ENCODE peak calls at places on chromosomes 11 and 22, in nine cellular contexts. B, P, S, R, V, A, Q, Y and F are unnamed samples.
A peak's percentile ranks its signal among the peaks of the same experiment; 100 is the strongest.

GRCh38 chr11:62132188-62132587 is 8.4 kb downstream of the INCENP start:
- DNase-seq in R (no peak), A (peak; percentile 89), S (peak; percentile 55), B (no peak), V (no peak), Q (no peak), Y (no peak), P (no peak), F (peak; percentile 30)

GRCh38 chr11:1567721-1568100 is 4.4 kb downstream of the DUSP8 start:
- DNase-seq in R (peak; percentile 71), S (no peak), Q (no peak), A (peak; percentile 48), P (no peak), Y (no peak), V (no peak), B (no peak), F (no peak)

GRCh38 chr11:118900535-118901384 is 17.1 kb downstream of the CXCR5 start:
- DNase-seq in P (no peak), Y (no peak), A (peak; percentile 53), V (no peak), B (no peak), S (no peak), Q (no peak), R (peak; percentile 74), F (no peak)

GRCh38 chr11:1307163-1307870 is 2.1 kb downstream of the TOLLIP start:
- DNase-seq in V (no peak), R (peak; percentile 92), A (peak; percentile 57), P (no peak), Q (no peak), S (no peak), B (no peak), Y (no peak), F (no peak)

GRCh38 chr11:79108851-79109250 is 332.0 kb downstream of the TENM4 start:
- DNase-seq in A (no peak), B (no peak), Q (no peak), P (no peak), V (no peak), Y (no peak), S (no peak), R (no peak), F (no peak)

GRCh38 chr11:94342250-94342649 is 37.9 kb downstream of the IZUMO1R start:
- DNase-seq in V (no peak), B (no peak), S (no peak), Q (no peak), P (no peak), R (no peak), A (no peak), Y (no peak), F (no peak)

GRCh38 chr11:85483861-85484260 is 143.3 kb downstream of the DLG2 start:
- DNase-seq in Q (no peak), S (no peak), A (no peak), Y (no peak), B (no peak), V (no peak), R (no peak), P (no peak), F (no peak)

GRCh38 chr11:126197277-126197939 is 14.0 kb downstream of the RPUSD4 start:
- DNase-seq in A (no peak), R (peak; percentile 24), P (no peak), B (no peak), Y (no peak), Q (no peak), V (no peak), S (no peak), F (no peak)

GRCh38 chr22:43013355-43014061 is 1.4 kb downstream of the PACSIN2 start:
- DNase-seq in V (no peak), Q (no peak), S (no peak), B (no peak), R (no peak), P (no peak), Y (no peak), A (peak; percentile 70), F (peak; percentile 59)

GRCh38 chr22:35683560-35683959 is 34.1 kb upstream of the APOL5 start:
- DNase-seq in B (no peak), A (no peak), S (no peak), R (no peak), V (no peak), Q (no peak), Y (no peak), P (no peak), F (no peak)

GRCh38 chr11:33387586-33387985 is 130.4 kb downstream of the HIPK3 start:
- DNase-seq in V (no peak), Q (no peak), S (no peak), A (no peak), Y (no peak), B (no peak), R (no peak), P (no peak), F (no peak)

GRCh38 chr11:34492806-34493414 is 20.7 kb downstream of the ELF5 start:
- DNase-seq in R (no peak), S (peak; percentile 32), V (peak; percentile 75), Y (peak; percentile 91), A (peak; percentile 88), Q (peak; percentile 83), P (no peak), B (peak; percentile 13), F (no peak)

GRCh38 chr11:7637447-7638157 is 35.7 kb downstream of the CYB5R2 start:
- DNase-seq in Q (no peak), Y (peak; percentile 56), V (no peak), S (no peak), P (no peak), A (no peak), R (no peak), B (no peak), F (no peak)

GRCh38 chr11:121143921-121144320 is 42.9 kb downstream of the TECTA start:
- DNase-seq in A (no peak), Q (no peak), Y (no peak), V (no peak), R (no peak), P (no peak), B (no peak), S (no peak), F (no peak)

GRCh38 chr11:61362542-61362875 is 335 bp downstream of the TMEM138 start:
- DNase-seq in S (no peak), B (no peak), V (peak; percentile 49), P (no peak), R (no peak), Q (peak; percentile 81), Y (no peak), A (no peak), F (no peak)

GRCh38 chr11:93935826-93936225 is 85.3 kb upstream of the HEPHL1 start:
- DNase-seq in P (no peak), Q (no peak), V (no peak), R (no peak), S (no peak), A (no peak), B (no peak), Y (no peak), F (no peak)

GRCh38 chr11:6438979-6439571 is 1.7 kb downstream of the HPX start:
- DNase-seq in B (no peak), V (peak; percentile 65), S (peak; percentile 56), R (no peak), A (peak; percentile 78), P (no peak), Q (peak; percentile 80), Y (peak; percentile 64), F (no peak)

GRCh38 chr22:38415561-38416321 is 39.3 kb downstream of the KCNJ4 start:
- DNase-seq in Y (no peak), P (peak; percentile 71), Q (no peak), V (no peak), B (no peak), A (peak; percentile 28), S (no peak), R (peak; percentile 64), F (peak; percentile 41)

GRCh38 chr11:67483901-67484665 is 1.3 kb downstream of the AIP start:
- DNase-seq in Y (no peak), S (no peak), V (no peak), R (no peak), Q (no peak), P (peak; percentile 63), A (no peak), B (no peak), F (no peak)

GRCh38 chr11:67486481-67487195 is 3.8 kb downstream of the AIP start:
- DNase-seq in V (no peak), P (peak; percentile 9), R (no peak), Q (no peak), B (no peak), S (no peak), A (no peak), Y (no peak), F (no peak)

GRCh38 chr11:67483498-67483798 is 622 bp downstream of the AIP start:
- DNase-seq in B (no peak), Q (no peak), P (no peak), S (no peak), A (no peak), R (no peak), Y (no peak), V (no peak), F (no peak)

GRCh38 chr11:67482736-67483497 is at the start of gene AIP:
- DNase-seq in Y (peak; percentile 98), A (peak; percentile 99), V (peak; percentile 99), Q (peak; percentile 98), B (peak; percentile 96), R (peak; percentile 98), S (peak; percentile 99), P (peak; percentile 97), F (peak; percentile 97)

GRCh38 chr11:67484847-67485311 is 2.1 kb downstream of the AIP start:
- DNase-seq in Q (no peak), B (no peak), S (no peak), P (peak; percentile 62), Y (no peak), A (no peak), V (no peak), R (peak; percentile 91), F (no peak)
- TF ChIP-seq POLR2A in Q (no peak), B (no peak), S (no peak), P (no peak), Y (no peak), A (no peak), V (no peak), R (no peak), F (no peak)

GRCh38 chr11:9265211-9266131 is at the start of gene DENND5A:
- DNase-seq in V (peak; percentile 98), Y (peak; percentile 61), P (peak; percentile 94), S (peak; percentile 98), Q (peak; percentile 85), B (peak; percentile 84), A (peak; percentile 87), R (peak; percentile 94), F (peak; percentile 78)
- TF ChIP-seq POLR2A in V (peak; percentile 76), Y (peak; percentile 89), P (no peak), S (peak; percentile 94), Q (no peak), B (peak; percentile 83), A (peak; percentile 85), R (peak; percentile 60), F (peak; percentile 79)

GRCh38 chr11:66718320-66718971 is 10.6 kb downstream of the SPTBN2 start:
- DNase-seq in V (no peak), Q (no peak), B (no peak), Y (no peak), S (no peak), P (no peak), R (no peak), A (no peak), F (peak; percentile 69)
- TF ChIP-seq POLR2A in V (no peak), Q (no peak), B (no peak), Y (no peak), S (no peak), P (no peak), R (no peak), A (no peak), F (no peak)

GRCh38 chr22:19128946-19129727 is 2.0 kb upstream of the TSSK2 start:
- DNase-seq in Q (no peak), S (no peak), V (no peak), B (no peak), Y (no peak), A (no peak), R (no peak), P (no peak), F (no peak)
- TF ChIP-seq POLR2A in Q (no peak), S (no peak), V (no peak), B (no peak), Y (no peak), A (no peak), R (no peak), P (no peak), F (no peak)